ENCODE peak calls at places on chromosomes 11 and 22, in five cellular contexts. T is colonic mucosa, E is A673, U is fibroblast of mammary gland, A is AG04450. W is an unnamed sample.

GRCh38 chr11:46658259-46658658 is 40.9 kb downstream of the ATG13 start:
- DNase-seq in E (no peak), T (no peak), A (peak), U (peak), W (no peak)

GRCh38 chr22:47165998-47166397 is 403.5 kb downstream of the TBC1D22A start:
- DNase-seq in U (no peak), E (no peak), T (no peak), A (no peak), W (no peak)

GRCh38 chr11:44380820-44381219 is 70.9 kb upstream of the ALX4 start:
- DNase-seq in A (no peak), T (no peak), U (no peak), E (no peak), W (no peak)

GRCh38 chr11:32088117-32088941 is 2.5 kb upstream of the RCN1 start:
- DNase-seq in A (peak), T (peak), E (peak), U (peak), W (no peak)

GRCh38 chr11:125055107-125055715 is 7.9 kb upstream of the SLC37A2 start:
- DNase-seq in T (no peak), U (no peak), E (no peak), A (no peak), W (no peak)

GRCh38 chr11:72807021-72807693 is 7.1 kb upstream of the ATG16L2 start:
- DNase-seq in A (no peak), T (no peak), U (no peak), E (no peak), W (no peak)

GRCh38 chr11:12460441-12460840 is 83.1 kb downstream of the PARVA start:
- DNase-seq in U (no peak), T (no peak), E (no peak), A (no peak), W (no peak)

GRCh38 chr11:46948378-46949131 is 12.0 kb downstream of the CSTPP1 start:
- DNase-seq in U (peak), E (peak), A (peak), T (peak), W (no peak)

GRCh38 chr22:29499852-29500251 is 19.8 kb downstream of the NEFH start:
- DNase-seq in T (no peak), U (no peak), A (no peak), E (no peak), W (no peak)

GRCh38 chr11:64341851-64342791 is 2.1 kb downstream of the CCDC88B start:
- DNase-seq in T (peak), A (peak), U (peak), E (peak), W (peak)

GRCh38 chr11:67312187-67313021 is 9.1 kb downstream of the SSH3 start:
- DNase-seq in E (no peak), A (no peak), T (peak), U (no peak), W (no peak)

GRCh38 chr11:111730871-111731591 is 35.2 kb downstream of the PPP2R1B start:
- DNase-seq in A (no peak), E (no peak), T (peak), U (no peak), W (no peak)

GRCh38 chr11:124983674-124984511 is 29.9 kb downstream of the CCDC15 start:
- DNase-seq in E (no peak), U (no peak), T (no peak), A (no peak), W (no peak)

GRCh38 chr11:128157423-128158298 is 429.7 kb downstream of the ETS1 start:
- DNase-seq in T (peak), U (peak), A (peak), E (peak), W (peak)

GRCh38 chr11:8098361-8098760 is 17.4 kb downstream of the TUB start:
- DNase-seq in U (peak), A (peak), E (no peak), T (no peak), W (no peak)

GRCh38 chr11:35138949-35139881 is at the start of gene CD44:
- DNase-seq in A (peak), U (peak), E (peak), T (peak), W (peak)

GRCh38 chr11:32829680-32830412 is at the start of gene PRRG4:
- DNase-seq in U (peak), A (no peak), T (peak), E (peak), W (peak)

GRCh38 chr11:11345099-11345498 is 8.0 kb downstream of the CSNK2A3 start:
- DNase-seq in U (no peak), E (no peak), A (no peak), T (no peak), W (no peak)

GRCh38 chr11:93524173-93524536 is 19.0 kb downstream of the SMCO4 start:
- DNase-seq in A (no peak), U (no peak), E (no peak), T (no peak), W (no peak)

GRCh38 chr11:8359521-8359920 is 95.8 kb upstream of the LMO1 start:
- DNase-seq in A (no peak), T (no peak), E (no peak), U (no peak), W (no peak)

DNA sequence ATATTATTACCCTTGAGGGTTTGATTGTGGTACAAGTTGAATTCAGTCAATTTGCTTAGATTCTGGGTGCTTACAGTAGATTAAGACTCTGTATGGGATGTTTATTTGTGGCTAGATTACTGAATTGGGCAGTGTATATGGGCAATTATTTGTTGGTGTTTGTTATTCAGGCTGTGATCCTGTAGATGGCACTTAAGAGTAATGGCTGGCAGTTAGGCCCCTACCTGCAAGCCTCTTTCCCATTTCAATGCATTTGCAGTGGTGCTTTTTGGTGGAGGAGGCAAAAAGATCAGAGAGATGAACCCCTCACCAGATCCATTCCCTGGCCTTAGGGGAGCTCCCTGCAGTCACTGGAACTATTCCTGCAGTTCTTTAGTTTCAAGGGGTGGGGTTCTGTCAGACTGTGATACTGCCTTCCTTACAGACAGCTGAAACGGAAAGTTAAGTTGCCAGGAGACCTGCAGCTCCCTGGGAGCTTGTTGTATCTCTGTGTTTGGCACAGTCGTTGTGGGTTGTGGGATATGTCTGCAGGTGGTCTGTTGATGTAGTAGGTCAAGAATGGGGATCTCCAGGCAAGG is 199.5 kb downstream of the AASDHPPT start:
- DNase-seq in T (no peak), E (no peak), A (no peak), U (peak), W (no peak)
- TF ChIP-seq CTCF in T (no peak), E (peak), A (peak), U (peak), W (no peak)

GRCh38 chr11:122755941-122756340 is 82.4 kb upstream of the CRTAM start:
- DNase-seq in A (no peak), T (no peak), U (no peak), E (no peak), W (no peak)

GRCh38 chr11:122756417-122756816 is 81.9 kb upstream of the CRTAM start:
- DNase-seq in A (no peak), T (no peak), U (no peak), E (no peak), W (no peak)

GRCh38 chr11:122754028-122754427 is 84.3 kb upstream of the CRTAM start:
- DNase-seq in A (no peak), E (no peak), U (no peak), T (no peak), W (no peak)

GRCh38 chr11:122755409-122755808 is 82.9 kb upstream of the CRTAM start:
- DNase-seq in E (no peak), U (no peak), A (no peak), T (no peak), W (no peak)

DNA sequence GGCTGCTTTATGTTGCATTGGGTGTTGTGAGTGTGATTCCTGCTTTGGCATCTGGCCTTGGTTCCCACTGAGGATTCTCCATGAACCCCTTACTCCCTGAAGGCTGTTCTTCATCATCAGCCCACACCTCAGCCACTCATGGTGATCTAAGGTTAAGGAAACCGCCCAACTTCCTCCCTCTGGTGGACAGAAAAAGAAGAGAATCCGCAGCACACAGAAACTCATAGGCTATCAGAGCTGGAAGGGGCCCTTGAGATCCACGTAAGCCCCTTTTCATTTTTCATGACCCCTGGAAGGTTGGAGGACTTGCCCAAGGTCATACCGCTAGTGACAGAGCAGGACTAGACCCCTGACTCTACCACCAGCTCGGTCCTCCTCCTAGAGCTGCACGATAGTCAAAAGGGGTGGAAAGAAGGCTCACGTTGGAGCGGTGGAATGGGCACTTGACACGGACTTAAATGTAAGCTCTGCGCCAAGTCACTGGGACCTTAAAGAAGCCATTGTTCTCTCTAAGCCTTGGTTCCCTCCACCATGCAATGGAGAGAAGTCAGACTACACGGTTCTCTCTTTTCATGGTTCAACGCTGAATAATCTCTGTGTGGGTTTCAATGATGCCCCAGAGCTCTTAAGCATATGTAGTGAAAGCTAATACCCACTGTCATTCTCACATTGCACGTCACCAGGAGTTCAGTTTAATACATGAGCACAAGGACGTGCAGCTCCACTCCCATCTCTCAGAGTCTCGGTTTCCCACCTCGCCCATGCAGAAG is 83.6 kb upstream of the CRTAM start:
- DNase-seq in A (no peak), E (peak), T (no peak), U (no peak), W (no peak)
- TF ChIP-seq CTCF in A (peak), E (peak), T (no peak), U (peak), W (peak)

DNA sequence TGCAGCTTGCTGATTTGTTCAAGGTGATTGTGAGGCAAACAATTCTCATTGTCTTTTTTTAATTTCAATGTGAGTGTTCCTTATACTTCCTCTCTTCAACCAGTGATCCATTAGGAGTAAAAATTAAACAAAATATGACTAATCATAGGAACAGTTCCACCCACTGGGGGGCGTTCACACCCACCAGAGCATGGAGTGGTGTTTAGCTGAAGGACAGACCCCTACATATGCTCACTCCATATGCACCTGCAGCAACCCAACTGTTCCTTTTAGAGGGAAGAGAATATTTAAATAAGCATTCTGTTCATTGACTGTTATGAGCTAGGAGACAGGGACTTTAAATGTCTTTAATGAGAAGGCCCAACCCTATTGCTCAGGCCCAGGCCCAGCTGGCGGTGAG is 78.7 kb upstream of the DRD2 start:
- DNase-seq in E (peak), U (no peak), T (no peak), A (no peak), W (no peak)
- TF ChIP-seq CTCF in E (peak), U (peak), T (no peak), A (no peak), W (no peak)

GRCh38 chr11:3969613-3970012 is 114.1 kb downstream of the STIM1 start:
- DNase-seq in U (no peak), T (no peak), E (no peak), A (no peak), W (no peak)
- TF ChIP-seq CTCF in U (no peak), T (no peak), E (no peak), A (no peak), W (no peak)

DNA sequence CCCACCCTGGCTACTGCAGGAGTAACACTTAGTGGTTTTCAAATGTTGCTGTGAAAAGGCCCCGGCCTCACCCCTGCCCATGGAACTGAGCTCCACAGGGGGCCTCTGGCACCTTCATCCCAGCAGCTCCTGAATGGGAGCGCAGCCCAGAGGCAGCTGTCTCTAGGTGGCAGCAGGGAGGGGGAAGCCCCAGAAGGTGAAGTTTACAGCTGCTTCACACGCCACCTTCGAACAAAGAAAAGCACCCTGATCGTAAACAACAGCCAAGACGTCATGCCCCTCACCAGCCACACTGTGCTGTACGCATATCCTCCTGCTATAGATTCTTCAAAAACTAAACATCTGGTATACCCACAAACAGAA is 105.5 kb downstream of the CTTN start:
- DNase-seq in E (no peak), T (peak), U (no peak), A (no peak), W (no peak)
- TF ChIP-seq CTCF in E (peak), T (no peak), U (no peak), A (peak), W (peak)